ENCODE peak calls at places on chromosomes 12 and 14, in eight cellular contexts. One of them, this sample, is unnamed.

GRCh38 chr12:6965026-6965661 is 5.3 kb downstream of the PHB2 start:
- DNase-seq in GM20000: peak; percentile 82
- DNase-seq in OCI-LY7: peak; percentile 86
- DNase-seq in prostate gland: peak; percentile 94
- DNase-seq in fibroblast of lung: peak; percentile 90
- DNase-seq in fibroblast of mammary gland: peak; percentile 85
- DNase-seq in neural crest cell: peak; percentile 84
- DNase-seq in ascending aorta: no peak
- DNase-seq in this sample: peak; percentile 86

GRCh38 chr14:68444449-68445168 is 348.3 kb downstream of the ZFP36L1 start:
- DNase-seq in ascending aorta: no peak
- DNase-seq in neural crest cell: no peak
- DNase-seq in fibroblast of lung: peak; percentile 64
- DNase-seq in fibroblast of mammary gland: peak; percentile 70
- DNase-seq in OCI-LY7: no peak
- DNase-seq in prostate gland: peak; percentile 45
- DNase-seq in GM20000: no peak
- DNase-seq in this sample: no peak

GRCh38 chr12:109461049-109461845 is 15.9 kb downstream of the KCTD10 start:
- DNase-seq in fibroblast of mammary gland: peak; percentile 64
- DNase-seq in ascending aorta: no peak
- DNase-seq in OCI-LY7: peak; percentile 50
- DNase-seq in neural crest cell: no peak
- DNase-seq in prostate gland: no peak
- DNase-seq in fibroblast of lung: peak; percentile 52
- DNase-seq in GM20000: peak; percentile 32
- DNase-seq in this sample: peak; percentile 50

GRCh38 chr14:58239259-58240210 is 5.1 kb upstream of the PSMA3 start:
- DNase-seq in ascending aorta: peak; percentile 20
- DNase-seq in neural crest cell: peak; percentile 79
- DNase-seq in prostate gland: peak; percentile 73
- DNase-seq in fibroblast of mammary gland: peak; percentile 63
- DNase-seq in OCI-LY7: peak; percentile 73
- DNase-seq in GM20000: peak; percentile 24
- DNase-seq in fibroblast of lung: peak; percentile 78
- DNase-seq in this sample: peak; percentile 32

GRCh38 chr12:89038831-89039509 is 313.3 kb downstream of the DUSP6 start:
- DNase-seq in prostate gland: no peak
- DNase-seq in ascending aorta: no peak
- DNase-seq in neural crest cell: no peak
- DNase-seq in OCI-LY7: no peak
- DNase-seq in fibroblast of mammary gland: no peak
- DNase-seq in GM20000: no peak
- DNase-seq in fibroblast of lung: no peak
- DNase-seq in this sample: peak; percentile 8

GRCh38 chr12:76220980-76221379 is 127.2 kb downstream of the BBS10 start:
- DNase-seq in fibroblast of mammary gland: no peak
- DNase-seq in ascending aorta: no peak
- DNase-seq in fibroblast of lung: no peak
- DNase-seq in OCI-LY7: no peak
- DNase-seq in neural crest cell: no peak
- DNase-seq in prostate gland: no peak
- DNase-seq in GM20000: no peak
- DNase-seq in this sample: no peak

GRCh38 chr14:103849151-103850013 is 2.0 kb upstream of the PPP1R13B start:
- DNase-seq in neural crest cell: no peak
- DNase-seq in GM20000: no peak
- DNase-seq in OCI-LY7: no peak
- DNase-seq in ascending aorta: no peak
- DNase-seq in fibroblast of mammary gland: no peak
- DNase-seq in fibroblast of lung: no peak
- DNase-seq in prostate gland: no peak
- DNase-seq in this sample: no peak

GRCh38 chr12:47166365-47166764 is 86.6 kb upstream of the AMIGO2 start:
- DNase-seq in OCI-LY7: no peak
- DNase-seq in fibroblast of lung: no peak
- DNase-seq in ascending aorta: no peak
- DNase-seq in fibroblast of mammary gland: no peak
- DNase-seq in neural crest cell: no peak
- DNase-seq in prostate gland: no peak
- DNase-seq in GM20000: no peak
- DNase-seq in this sample: no peak

GRCh38 chr14:103594265-103594664 is 31.5 kb downstream of the COA8 start:
- DNase-seq in fibroblast of mammary gland: peak; percentile 29
- DNase-seq in prostate gland: peak; percentile 67
- DNase-seq in fibroblast of lung: peak; percentile 45
- DNase-seq in neural crest cell: peak; percentile 65
- DNase-seq in ascending aorta: no peak
- DNase-seq in GM20000: no peak
- DNase-seq in OCI-LY7: no peak
- DNase-seq in this sample: no peak

GRCh38 chr12:2637371-2637770 is 157.4 kb upstream of the FKBP4 start:
- DNase-seq in fibroblast of mammary gland: no peak
- DNase-seq in neural crest cell: no peak
- DNase-seq in ascending aorta: no peak
- DNase-seq in OCI-LY7: no peak
- DNase-seq in GM20000: no peak
- DNase-seq in prostate gland: no peak
- DNase-seq in fibroblast of lung: no peak
- DNase-seq in this sample: no peak

GRCh38 chr14:68665116-68665515 is 127.8 kb downstream of the ZFP36L1 start:
- DNase-seq in prostate gland: no peak
- DNase-seq in fibroblast of lung: peak; percentile 71
- DNase-seq in GM20000: no peak
- DNase-seq in neural crest cell: no peak
- DNase-seq in OCI-LY7: no peak
- DNase-seq in ascending aorta: no peak
- DNase-seq in fibroblast of mammary gland: peak; percentile 88
- DNase-seq in this sample: no peak

GRCh38 chr14:84399296-84399910 is 1130.5 kb upstream of the FLRT2 start:
- DNase-seq in OCI-LY7: no peak
- DNase-seq in fibroblast of lung: no peak
- DNase-seq in prostate gland: no peak
- DNase-seq in ascending aorta: no peak
- DNase-seq in fibroblast of mammary gland: no peak
- DNase-seq in neural crest cell: no peak
- DNase-seq in GM20000: no peak
- DNase-seq in this sample: no peak

GRCh38 chr12:122310636-122311035 is 44.3 kb upstream of the VPS33A start:
- DNase-seq in GM20000: no peak
- DNase-seq in OCI-LY7: peak; percentile 17
- DNase-seq in fibroblast of lung: no peak
- DNase-seq in ascending aorta: no peak
- DNase-seq in prostate gland: no peak
- DNase-seq in fibroblast of mammary gland: no peak
- DNase-seq in neural crest cell: no peak
- DNase-seq in this sample: no peak

GRCh38 chr14:74917646-74918081 is 5.4 kb downstream of the RPS6KL1 start:
- DNase-seq in fibroblast of mammary gland: peak; percentile 22
- DNase-seq in neural crest cell: no peak
- DNase-seq in fibroblast of lung: no peak
- DNase-seq in OCI-LY7: no peak
- DNase-seq in ascending aorta: no peak
- DNase-seq in GM20000: no peak
- DNase-seq in prostate gland: peak; percentile 77
- DNase-seq in this sample: no peak

GRCh38 chr12:109910969-109911348 is 10.9 kb downstream of the TCHP start:
- DNase-seq in prostate gland: no peak
- DNase-seq in ascending aorta: no peak
- DNase-seq in fibroblast of mammary gland: peak; percentile 47
- DNase-seq in fibroblast of lung: peak; percentile 25
- DNase-seq in neural crest cell: peak; percentile 25
- DNase-seq in GM20000: no peak
- DNase-seq in OCI-LY7: peak; percentile 30
- DNase-seq in this sample: no peak

GRCh38 chr14:64841121-64841611 is 38.5 kb downstream of the SPTB start:
- DNase-seq in OCI-LY7: no peak
- DNase-seq in fibroblast of lung: peak; percentile 19
- DNase-seq in fibroblast of mammary gland: peak; percentile 55
- DNase-seq in ascending aorta: no peak
- DNase-seq in neural crest cell: no peak
- DNase-seq in prostate gland: no peak
- DNase-seq in GM20000: no peak
- DNase-seq in this sample: no peak

DNA sequence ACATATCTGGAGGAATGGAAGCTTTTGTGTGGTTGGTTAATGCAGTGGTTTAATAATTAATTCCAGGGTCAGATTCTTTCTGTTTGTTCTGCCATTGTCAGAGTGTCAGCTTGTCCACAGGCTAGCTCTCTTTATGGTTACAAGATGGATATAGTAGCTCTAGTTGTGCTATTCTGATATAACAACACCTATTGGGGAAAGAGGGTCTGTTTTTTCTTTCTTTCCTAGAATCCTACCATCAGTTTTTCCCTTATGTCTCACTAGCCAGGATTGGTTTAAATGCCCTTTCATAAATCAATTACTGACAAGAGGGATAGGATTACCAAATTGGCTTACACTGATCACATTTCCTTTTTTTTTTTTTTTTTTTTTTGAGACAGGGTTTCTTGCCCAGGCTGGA is 27.8 kb downstream of the CNOT2 start:
- DNase-seq in prostate gland: no peak
- DNase-seq in ascending aorta: no peak
- DNase-seq in GM20000: no peak
- DNase-seq in fibroblast of mammary gland: no peak
- DNase-seq in OCI-LY7: no peak
- DNase-seq in fibroblast of lung: no peak
- DNase-seq in neural crest cell: no peak
- DNase-seq in this sample: no peak
- TF ChIP-seq CTCF in prostate gland: no peak
- TF ChIP-seq CTCF in ascending aorta: no peak
- TF ChIP-seq CTCF in GM20000: no peak
- TF ChIP-seq CTCF in fibroblast of mammary gland: no peak
- TF ChIP-seq CTCF in OCI-LY7: no peak
- TF ChIP-seq CTCF in fibroblast of lung: no peak
- TF ChIP-seq CTCF in neural crest cell: no peak
- TF ChIP-seq CTCF in this sample: no peak

DNA sequence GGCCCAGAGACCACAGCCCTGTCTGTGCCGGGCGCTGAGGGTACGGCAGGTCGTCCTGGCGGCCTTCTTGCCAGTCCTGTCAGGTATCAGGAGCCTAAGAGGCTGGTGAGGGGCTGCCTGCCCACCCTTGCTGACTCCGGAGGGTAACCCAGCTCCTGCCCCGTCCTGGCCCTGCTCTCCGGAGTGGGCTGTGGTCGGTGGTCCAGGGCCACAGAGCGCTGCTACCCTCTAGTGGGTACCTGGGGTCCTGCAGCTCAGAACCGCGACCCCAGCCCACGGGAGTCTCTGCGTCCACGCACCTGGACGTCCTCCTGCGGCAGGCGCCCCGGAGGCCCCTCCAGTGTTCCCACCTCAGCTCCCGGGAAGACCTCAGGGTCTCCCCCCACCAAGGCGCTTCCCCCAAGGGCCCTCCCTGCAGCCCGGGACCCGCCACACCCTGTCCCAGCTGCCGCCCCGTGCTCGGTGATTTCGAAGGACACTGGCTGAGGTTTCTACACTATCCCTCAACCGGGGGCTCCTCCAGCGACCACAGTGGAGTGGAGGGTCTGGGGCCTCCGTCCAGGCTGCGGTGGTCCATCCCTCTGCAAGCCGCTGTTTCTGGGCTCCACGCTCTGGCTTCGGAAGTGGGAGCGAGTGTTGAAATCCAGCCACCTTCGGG is 75.9 kb upstream of the FBRSL1 start:
- DNase-seq in fibroblast of mammary gland: no peak
- DNase-seq in OCI-LY7: peak; percentile 20
- DNase-seq in ascending aorta: no peak
- DNase-seq in prostate gland: no peak
- DNase-seq in GM20000: peak; percentile 68
- DNase-seq in neural crest cell: peak; percentile 50
- DNase-seq in fibroblast of lung: no peak
- DNase-seq in this sample: peak; percentile 67
- TF ChIP-seq CTCF in fibroblast of mammary gland: peak; percentile 45
- TF ChIP-seq CTCF in OCI-LY7: peak; percentile 74
- TF ChIP-seq CTCF in ascending aorta: peak; percentile 12
- TF ChIP-seq CTCF in prostate gland: peak; percentile 18
- TF ChIP-seq CTCF in GM20000: peak; percentile 53
- TF ChIP-seq CTCF in neural crest cell: peak; percentile 80
- TF ChIP-seq CTCF in fibroblast of lung: peak; percentile 19
- TF ChIP-seq CTCF in this sample: peak; percentile 24

GRCh38 chr12:105907982-105908381 is 230.8 kb downstream of the NUAK1 start:
- DNase-seq in neural crest cell: no peak
- DNase-seq in fibroblast of mammary gland: no peak
- DNase-seq in fibroblast of lung: no peak
- DNase-seq in GM20000: no peak
- DNase-seq in OCI-LY7: no peak
- DNase-seq in ascending aorta: no peak
- DNase-seq in prostate gland: no peak
- DNase-seq in this sample: no peak
- TF ChIP-seq CTCF in neural crest cell: no peak
- TF ChIP-seq CTCF in fibroblast of mammary gland: no peak
- TF ChIP-seq CTCF in fibroblast of lung: no peak
- TF ChIP-seq CTCF in GM20000: no peak
- TF ChIP-seq CTCF in OCI-LY7: no peak
- TF ChIP-seq CTCF in ascending aorta: no peak
- TF ChIP-seq CTCF in prostate gland: no peak
- TF ChIP-seq CTCF in this sample: no peak

GRCh38 chr14:22039938-22040780 is 366.5 kb upstream of the OR4E1 start:
- DNase-seq in prostate gland: no peak
- DNase-seq in GM20000: no peak
- DNase-seq in OCI-LY7: peak; percentile 42
- DNase-seq in fibroblast of lung: no peak
- DNase-seq in fibroblast of mammary gland: no peak
- DNase-seq in ascending aorta: no peak
- DNase-seq in neural crest cell: no peak
- DNase-seq in this sample: no peak

GRCh38 chr14:22044193-22044592 is 370.6 kb upstream of the OR4E1 start:
- DNase-seq in neural crest cell: no peak
- DNase-seq in fibroblast of mammary gland: no peak
- DNase-seq in prostate gland: no peak
- DNase-seq in OCI-LY7: no peak
- DNase-seq in fibroblast of lung: no peak
- DNase-seq in ascending aorta: no peak
- DNase-seq in GM20000: no peak
- DNase-seq in this sample: no peak

GRCh38 chr14:22036541-22036940 is 362.9 kb upstream of the OR4E1 start:
- DNase-seq in OCI-LY7: no peak
- DNase-seq in GM20000: no peak
- DNase-seq in fibroblast of lung: no peak
- DNase-seq in ascending aorta: no peak
- DNase-seq in neural crest cell: no peak
- DNase-seq in fibroblast of mammary gland: no peak
- DNase-seq in prostate gland: no peak
- DNase-seq in this sample: no peak

GRCh38 chr14:22046063-22046462 is 372.4 kb upstream of the OR4E1 start:
- DNase-seq in OCI-LY7: no peak
- DNase-seq in neural crest cell: no peak
- DNase-seq in ascending aorta: no peak
- DNase-seq in prostate gland: no peak
- DNase-seq in fibroblast of mammary gland: no peak
- DNase-seq in fibroblast of lung: no peak
- DNase-seq in GM20000: no peak
- DNase-seq in this sample: no peak

DNA sequence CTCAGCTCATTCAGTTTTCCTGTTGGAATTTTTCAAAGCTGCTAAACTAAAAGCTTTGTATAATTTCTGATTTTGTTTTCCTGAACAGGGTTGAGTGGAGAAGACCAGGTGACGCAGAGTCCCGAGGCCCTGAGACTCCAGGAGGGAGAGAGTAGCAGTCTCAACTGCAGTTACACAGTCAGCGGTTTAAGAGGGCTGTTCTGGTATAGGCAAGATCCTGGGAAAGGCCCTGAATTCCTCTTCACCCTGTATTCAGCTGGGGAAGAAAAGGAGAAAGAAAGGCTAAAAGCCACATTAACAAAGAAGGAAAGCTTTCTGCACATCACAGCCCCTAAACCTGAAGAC is 367.1 kb upstream of the OR4E1 start:
- DNase-seq in neural crest cell: no peak
- DNase-seq in GM20000: no peak
- DNase-seq in OCI-LY7: no peak
- DNase-seq in ascending aorta: no peak
- DNase-seq in fibroblast of lung: no peak
- DNase-seq in prostate gland: no peak
- DNase-seq in fibroblast of mammary gland: no peak
- DNase-seq in this sample: no peak
- TF ChIP-seq CTCF in neural crest cell: no peak
- TF ChIP-seq CTCF in GM20000: no peak
- TF ChIP-seq CTCF in OCI-LY7: no peak
- TF ChIP-seq CTCF in ascending aorta: no peak
- TF ChIP-seq CTCF in fibroblast of lung: no peak
- TF ChIP-seq CTCF in prostate gland: no peak
- TF ChIP-seq CTCF in fibroblast of mammary gland: no peak
- TF ChIP-seq CTCF in this sample: no peak